ENCODE peak calls at places on chromosomes 16 and 17, in seven cellular contexts. D is H1, S is HCT116, P is HepG2, K is K562, G is SK-N-SH, F is GM12878. W is an unnamed sample.
A peak's percentile ranks its signal among the peaks of the same experiment; 100 is the strongest.

GRCh38 chr16:58499615-58500328 is at the start of gene NDRG4:
- DNase-seq in D (peak; percentile 81), S (peak; percentile 83), P (peak; percentile 81), K (peak; percentile 74), G (peak; percentile 93), F (no peak), W (no peak)

GRCh38 chr17:5640726-5641125 is 56.4 kb upstream of the NLRP1 start:
- DNase-seq in D (no peak), S (no peak), P (no peak), K (no peak), G (no peak), F (no peak), W (no peak)

GRCh38 chr16:15996432-15997109 is 47.2 kb downstream of the ABCC1 start:
- DNase-seq in D (no peak), S (peak; percentile 65), P (peak; percentile 99), K (peak; percentile 40), G (peak; percentile 52), F (no peak), W (no peak)

GRCh38 chr17:71689782-71690181 is 431.0 kb upstream of the SOX9 start:
- DNase-seq in D (no peak), S (no peak), P (no peak), K (no peak), G (no peak), F (no peak), W (no peak)

GRCh38 chr16:65740716-65741115 is 618.9 kb upstream of the CDH11 start:
- DNase-seq in D (no peak), S (no peak), P (no peak), K (no peak), G (no peak), F (no peak), W (no peak)

GRCh38 chr17:43768382-43768781 is 9.8 kb upstream of the SOST start:
- DNase-seq in D (no peak), S (no peak), P (no peak), K (peak; percentile 10), G (no peak), F (no peak), W (no peak)

GRCh38 chr17:67137026-67137370 is 92.6 kb downstream of the CACNG1 start:
- DNase-seq in D (no peak), S (no peak), P (no peak), K (no peak), G (no peak), F (no peak), W (no peak)

GRCh38 chr17:37844158-37844976 is 79.8 kb upstream of the TBC1D3K start:
- DNase-seq in D (peak; percentile 90), S (peak; percentile 48), P (peak; percentile 56), K (peak; percentile 67), G (peak; percentile 37), F (no peak), W (no peak)

GRCh38 chr16:67279296-67280089 is at the start of gene PLEKHG4:
- DNase-seq in D (peak; percentile 83), S (peak; percentile 52), P (peak; percentile 69), K (peak; percentile 91), G (peak; percentile 99), F (peak; percentile 13), W (peak; percentile 89)

GRCh38 chr17:8223356-8224063 is 13.1 kb upstream of the AURKB start:
- DNase-seq in D (peak; percentile 82), S (no peak), P (peak; percentile 79), K (peak; percentile 85), G (peak; percentile 54), F (no peak), W (peak; percentile 58)

GRCh38 chr16:19860146-19861030 is 24.3 kb downstream of the GPRC5B start:
- DNase-seq in D (no peak), S (no peak), P (no peak), K (no peak), G (no peak), F (no peak), W (no peak)

GRCh38 chr17:49371178-49371834 is 9.3 kb upstream of the ZNF652 start:
- DNase-seq in D (peak; percentile 92), S (no peak), P (no peak), K (peak; percentile 59), G (no peak), F (no peak), W (no peak)

GRCh38 chr17:50141750-50142119 is 8.7 kb downstream of the PPP1R9B start:
- DNase-seq in D (no peak), S (no peak), P (no peak), K (no peak), G (no peak), F (no peak), W (no peak)

GRCh38 chr17:50764860-50765259 is 2.5 kb downstream of the ANKRD40CL start:
- DNase-seq in D (no peak), S (no peak), P (no peak), K (no peak), G (peak; percentile 68), F (no peak), W (no peak)

GRCh38 chr16:84520778-84521770 is 16.6 kb upstream of the MEAK7 start:
- DNase-seq in D (no peak), S (no peak), P (no peak), K (no peak), G (no peak), F (no peak), W (no peak)

GRCh38 chr16:11155284-11155806 is 100.7 kb downstream of the SOCS1 start:
- DNase-seq in D (no peak), S (no peak), P (no peak), K (peak; percentile 59), G (no peak), F (no peak), W (no peak)

GRCh38 chr17:67902531-67903231 is 77.4 kb downstream of the BPTF start:
- DNase-seq in D (no peak), S (no peak), P (no peak), K (no peak), G (no peak), F (no peak), W (no peak)

GRCh38 chr17:48629411-48629759 is 3.2 kb upstream of the HOXB9 start:
- DNase-seq in D (no peak), S (no peak), P (no peak), K (no peak), G (no peak), F (no peak), W (no peak)

GRCh38 chr17:9004132-9004960 is 17.0 kb upstream of the NTN1 start:
- DNase-seq in D (peak; percentile 77), S (no peak), P (no peak), K (no peak), G (no peak), F (no peak), W (no peak)

GRCh38 chr17:67139784-67140665 is 95.7 kb downstream of the CACNG1 start:
- DNase-seq in D (no peak), S (no peak), P (peak; percentile 19), K (peak; percentile 23), G (no peak), F (no peak), W (no peak)

GRCh38 chr16:84822990-84823389 is 3.2 kb downstream of the CRISPLD2 start:
- DNase-seq in D (no peak), S (no peak), P (no peak), K (no peak), G (no peak), F (no peak), W (no peak)

GRCh38 chr16:57432505-57432904 is 14.7 kb downstream of the CIAPIN1 start:
- DNase-seq in D (no peak), S (no peak), P (no peak), K (no peak), G (no peak), F (no peak), W (no peak)

GRCh38 chr16:4608704-4608980 is 6.0 kb downstream of the UBALD1 start:
- DNase-seq in D (no peak), S (no peak), P (no peak), K (no peak), G (no peak), F (no peak), W (no peak)

GRCh38 chr17:17141860-17142552 is 64.1 kb downstream of the PLD6 start:
- DNase-seq in D (peak; percentile 83), S (no peak), P (no peak), K (peak; percentile 58), G (peak; percentile 84), F (no peak), W (peak; percentile 22)

GRCh38 chr17:43027091-43028032 is 2.3 kb downstream of the RND2 start:
- DNase-seq in D (no peak), S (no peak), P (no peak), K (no peak), G (no peak), F (no peak), W (no peak)

GRCh38 chr16:69324013-69324531 is 6.3 kb downstream of the PDF start:
- DNase-seq in D (no peak), S (no peak), P (no peak), K (no peak), G (peak; percentile 57), F (no peak), W (no peak)
- TF ChIP-seq JUND in D (no peak), S (no peak), P (no peak), K (no peak), G (no peak), F (no peak), W (no peak)

GRCh38 chr16:53892155-53892554 is 188.2 kb downstream of the FTO start:
- DNase-seq in D (peak; percentile 61), S (peak; percentile 22), P (peak; percentile 61), K (peak; percentile 66), G (peak; percentile 40), F (no peak), W (peak; percentile 68)
- TF ChIP-seq JUND in D (no peak), S (no peak), P (no peak), K (no peak), G (no peak), F (no peak), W (no peak)

GRCh38 chr16:23640959-23641765 is at the start of the genes DCTN5 and PALB2:
- DNase-seq in D (peak; percentile 88), S (peak; percentile 81), P (peak; percentile 98), K (peak; percentile 98), G (peak; percentile 95), F (peak; percentile 83), W (peak; percentile 89)

GRCh38 chr16:23635958-23636357 is 5.2 kb downstream of the PALB2 start:
- DNase-seq in D (no peak), S (no peak), P (no peak), K (peak; percentile 15), G (no peak), F (no peak), W (no peak)

GRCh38 chr16:23642246-23642774 is 1.0 kb downstream of the DCTN5 start:
- DNase-seq in D (no peak), S (no peak), P (no peak), K (peak; percentile 7), G (no peak), F (no peak), W (no peak)

DNA sequence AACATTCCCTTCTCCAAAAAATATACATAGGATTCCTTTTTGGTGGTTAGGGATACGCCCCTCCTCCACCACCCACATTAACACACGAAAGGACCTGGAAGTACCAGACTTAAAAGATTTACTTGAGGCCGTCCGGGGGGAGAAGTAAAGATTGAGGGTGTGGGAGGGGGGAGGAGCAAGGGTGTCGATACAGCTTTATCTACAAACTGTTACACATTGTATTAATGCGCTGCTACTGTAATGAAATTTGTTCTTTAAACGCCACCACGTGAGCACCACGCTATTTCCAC is 496 bp downstream of the PALB2 start:
- DNase-seq in D (no peak), S (no peak), P (no peak), K (peak; percentile 41), G (peak; percentile 41), F (no peak), W (no peak)
- TF ChIP-seq JUND in D (no peak), S (no peak), P (no peak), K (no peak), G (no peak), F (no peak), W (no peak)

GRCh38 chr17:19482571-19482970 is 51.1 kb upstream of the SLC47A1 start:
- DNase-seq in D (no peak), S (no peak), P (no peak), K (no peak), G (no peak), F (no peak), W (no peak)
- TF ChIP-seq JUND in D (peak; percentile 59), S (no peak), P (no peak), K (no peak), G (no peak), F (no peak), W (peak; percentile 45)

W was measured in T47D.